ENCODE peak calls at places on chromosomes 13 and 19, in six cellular contexts. W is AG08396, L is dorsolateral prefrontal cortex, G is NB4, C is amniotic stem cell, X is T-helper 1 cell. K is an unnamed sample.

GRCh38 chr19:13132471-13133166 is 14.6 kb downstream of the NACC1 start:
- DNase-seq in C (no peak), L (no peak), G (peak), W (peak), X (peak), K (no peak)

GRCh38 chr19:51333836-51334460 is 8.0 kb downstream of the VSIG10L start:
- DNase-seq in C (no peak), G (peak), L (no peak), W (no peak), X (no peak), K (no peak)

GRCh38 chr19:18809149-18809978 is 18.3 kb upstream of the COMP start:
- DNase-seq in X (no peak), W (no peak), G (peak), L (no peak), C (no peak), K (no peak)

GRCh38 chr19:16778796-16779411 is 50.3 kb upstream of the SIN3B start:
- DNase-seq in X (peak), C (peak), W (peak), L (no peak), G (peak), K (peak)

GRCh38 chr13:76860706-76861105 is 25.5 kb downstream of the KCTD12 start:
- DNase-seq in X (no peak), G (no peak), W (no peak), C (no peak), L (no peak), K (no peak)

GRCh38 chr19:28966737-28967401 is 246.1 kb downstream of the UQCRFS1 start:
- DNase-seq in C (no peak), L (no peak), W (no peak), X (no peak), G (no peak), K (no peak)

GRCh38 chr13:82627183-82627582 is 1255.1 kb downstream of the SLITRK1 start:
- DNase-seq in X (no peak), C (peak), G (no peak), L (no peak), W (no peak), K (no peak)

GRCh38 chr13:27810009-27810408 is 17.7 kb downstream of the GSX1 start:
- DNase-seq in X (no peak), G (no peak), L (no peak), W (no peak), C (no peak), K (no peak)

GRCh38 chr13:75867718-75868117 is 231.6 kb downstream of the LMO7 start:
- DNase-seq in C (no peak), G (no peak), L (no peak), W (no peak), X (no peak), K (no peak)